ENCODE peak calls at places on chromosomes 2 and 18, in five cellular contexts. One of them, this sample, is unnamed. For H3K4me1, the result is how much of the 10 kb centered on the place peaks cover.

GRCh38 chr2:235390108-235390815 is 103.6 kb upstream of the AGAP1 start:
- DNase-seq in transverse colon: peak
- DNase-seq in A549: no peak
- DNase-seq in sigmoid colon: no peak
- DNase-seq in PC-3: no peak
- DNase-seq in this sample: no peak

GRCh38 chr18:21315741-21316187 is 73.7 kb downstream of the GREB1L start:
- DNase-seq in transverse colon: no peak
- DNase-seq in A549: no peak
- DNase-seq in sigmoid colon: no peak
- DNase-seq in PC-3: no peak
- DNase-seq in this sample: no peak

GRCh38 chr2:225428360-225428759 is 28.9 kb downstream of the NYAP2 start:
- DNase-seq in transverse colon: no peak
- DNase-seq in A549: no peak
- DNase-seq in sigmoid colon: no peak
- DNase-seq in PC-3: no peak
- DNase-seq in this sample: no peak

GRCh38 chr2:74524955-74525716 is 895 bp downstream of the DQX1 start:
- DNase-seq in transverse colon: no peak
- DNase-seq in A549: no peak
- DNase-seq in sigmoid colon: no peak
- DNase-seq in PC-3: no peak
- DNase-seq in this sample: no peak

GRCh38 chr18:63936156-63936931 is 12.8 kb upstream of the HMSD start:
- DNase-seq in transverse colon: peak
- DNase-seq in A549: peak
- DNase-seq in sigmoid colon: peak
- DNase-seq in PC-3: peak
- DNase-seq in this sample: peak

GRCh38 chr2:119483395-119483753 is 40.9 kb downstream of the SCTR start:
- DNase-seq in transverse colon: no peak
- DNase-seq in A549: no peak
- DNase-seq in sigmoid colon: no peak
- DNase-seq in PC-3: no peak
- DNase-seq in this sample: peak

GRCh38 chr2:42566837-42567251 is 1.6 kb upstream of the MTA3 start:
- DNase-seq in transverse colon: no peak
- DNase-seq in A549: no peak
- DNase-seq in sigmoid colon: no peak
- DNase-seq in PC-3: peak
- DNase-seq in this sample: no peak

GRCh38 chr2:63343397-63344109 is 244.7 kb downstream of the WDPCP start:
- DNase-seq in transverse colon: no peak
- DNase-seq in A549: no peak
- DNase-seq in sigmoid colon: no peak
- DNase-seq in PC-3: no peak
- DNase-seq in this sample: no peak

GRCh38 chr2:53787255-53787910 is 539 bp downstream of the ERLEC1 start:
- DNase-seq in transverse colon: no peak
- DNase-seq in A549: no peak
- DNase-seq in sigmoid colon: no peak
- DNase-seq in PC-3: peak
- DNase-seq in this sample: no peak

GRCh38 chr2:1882471-1882870 is 138.2 kb upstream of the PXDN start:
- DNase-seq in transverse colon: no peak
- DNase-seq in A549: no peak
- DNase-seq in sigmoid colon: no peak
- DNase-seq in PC-3: no peak
- DNase-seq in this sample: no peak

GRCh38 chr18:50473896-50474295 is 86.0 kb upstream of the MAPK4 start:
- DNase-seq in transverse colon: no peak
- DNase-seq in A549: no peak
- DNase-seq in sigmoid colon: no peak
- DNase-seq in PC-3: no peak
- DNase-seq in this sample: no peak

GRCh38 chr2:109232306-109232705 is 103.3 kb downstream of the SH3RF3 start:
- DNase-seq in transverse colon: no peak
- DNase-seq in A549: no peak
- DNase-seq in sigmoid colon: no peak
- DNase-seq in PC-3: no peak
- DNase-seq in this sample: no peak

GRCh38 chr2:221467610-221468009 is 104.5 kb downstream of the EPHA4 start:
- DNase-seq in transverse colon: no peak
- DNase-seq in A549: no peak
- DNase-seq in sigmoid colon: no peak
- DNase-seq in PC-3: no peak
- DNase-seq in this sample: no peak

GRCh38 chr2:23596316-23596885 is 211.4 kb downstream of the KLHL29 start:
- DNase-seq in transverse colon: no peak
- DNase-seq in A549: no peak
- DNase-seq in sigmoid colon: peak
- DNase-seq in PC-3: no peak
- DNase-seq in this sample: no peak

GRCh38 chr2:12727641-12728040 is 10.9 kb downstream of the TRIB2 start:
- DNase-seq in transverse colon: no peak
- DNase-seq in A549: no peak
- DNase-seq in sigmoid colon: no peak
- DNase-seq in PC-3: no peak
- DNase-seq in this sample: no peak
- H3K4me1 ChIP-seq in transverse colon: under half
- H3K4me1 ChIP-seq in A549: under half
- H3K4me1 ChIP-seq in sigmoid colon: half or more
- H3K4me1 ChIP-seq in PC-3: under half
- H3K4me1 ChIP-seq in this sample: half or more

GRCh38 chr2:237508361-237508760 is 21.3 kb downstream of the MLPH start:
- DNase-seq in transverse colon: no peak
- DNase-seq in A549: no peak
- DNase-seq in sigmoid colon: no peak
- DNase-seq in PC-3: no peak
- DNase-seq in this sample: no peak

GRCh38 chr2:237511421-237511820 is 24.4 kb downstream of the MLPH start:
- DNase-seq in transverse colon: no peak
- DNase-seq in A549: no peak
- DNase-seq in sigmoid colon: no peak
- DNase-seq in PC-3: no peak
- DNase-seq in this sample: no peak

GRCh38 chr2:237509151-237509550 is 22.1 kb downstream of the MLPH start:
- DNase-seq in transverse colon: no peak
- DNase-seq in A549: no peak
- DNase-seq in sigmoid colon: no peak
- DNase-seq in PC-3: no peak
- DNase-seq in this sample: no peak

GRCh38 chr2:237510502-237511217 is 23.6 kb downstream of the MLPH start:
- DNase-seq in transverse colon: no peak
- DNase-seq in A549: no peak
- DNase-seq in sigmoid colon: no peak
- DNase-seq in PC-3: no peak
- DNase-seq in this sample: no peak

DNA sequence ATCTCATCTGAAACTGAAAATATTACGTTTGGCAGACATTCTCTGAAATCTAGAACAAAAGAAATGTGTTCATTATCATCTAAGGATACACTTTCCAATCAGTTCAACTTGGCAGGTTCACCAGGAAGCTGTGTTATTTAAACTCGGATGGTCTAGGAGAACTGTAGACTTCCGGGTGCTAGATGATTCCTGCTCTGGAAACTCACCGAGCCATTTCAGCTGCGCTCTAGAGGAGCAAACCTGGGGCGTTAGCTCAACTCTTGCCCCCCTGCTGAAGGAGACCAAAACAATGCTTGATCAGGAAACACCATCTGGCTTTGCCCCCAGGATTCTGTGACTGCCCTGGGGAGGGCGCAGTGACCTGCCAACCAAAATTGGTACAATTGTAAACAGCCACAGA is 22.9 kb downstream of the MLPH start:
- DNase-seq in transverse colon: peak
- DNase-seq in A549: no peak
- DNase-seq in sigmoid colon: no peak
- DNase-seq in PC-3: no peak
- DNase-seq in this sample: no peak
- TF ChIP-seq CTCF in transverse colon: no peak
- TF ChIP-seq CTCF in A549: no peak
- TF ChIP-seq CTCF in sigmoid colon: no peak
- TF ChIP-seq CTCF in PC-3: no peak
- TF ChIP-seq CTCF in this sample: no peak

GRCh38 chr2:20647764-20648164 is 3.1 kb downstream of the HS1BP3 start:
- DNase-seq in transverse colon: no peak
- DNase-seq in A549: no peak
- DNase-seq in sigmoid colon: no peak
- DNase-seq in PC-3: no peak
- DNase-seq in this sample: no peak
- H3K4me1 ChIP-seq in transverse colon: under half
- H3K4me1 ChIP-seq in A549: under half
- H3K4me1 ChIP-seq in sigmoid colon: half or more
- H3K4me1 ChIP-seq in PC-3: under half
- H3K4me1 ChIP-seq in this sample: under half

GRCh38 chr2:228318218-228318617 is 136.7 kb upstream of the SPHKAP start:
- DNase-seq in transverse colon: peak
- DNase-seq in A549: peak
- DNase-seq in sigmoid colon: no peak
- DNase-seq in PC-3: peak
- DNase-seq in this sample: no peak
- TF ChIP-seq CTCF in transverse colon: peak
- TF ChIP-seq CTCF in A549: peak
- TF ChIP-seq CTCF in sigmoid colon: no peak
- TF ChIP-seq CTCF in PC-3: peak
- TF ChIP-seq CTCF in this sample: no peak

GRCh38 chr2:134232461-134232860 is 21.4 kb upstream of the MGAT5 start:
- DNase-seq in transverse colon: no peak
- DNase-seq in A549: no peak
- DNase-seq in sigmoid colon: no peak
- DNase-seq in PC-3: no peak
- DNase-seq in this sample: no peak

GRCh38 chr2:134231965-134232340 is 21.9 kb upstream of the MGAT5 start:
- DNase-seq in transverse colon: no peak
- DNase-seq in A549: no peak
- DNase-seq in sigmoid colon: no peak
- DNase-seq in PC-3: peak
- DNase-seq in this sample: no peak

GRCh38 chr2:134234535-134234934 is 19.3 kb upstream of the MGAT5 start:
- DNase-seq in transverse colon: no peak
- DNase-seq in A549: no peak
- DNase-seq in sigmoid colon: no peak
- DNase-seq in PC-3: no peak
- DNase-seq in this sample: no peak

GRCh38 chr2:134232868-134233732 is 20.8 kb upstream of the MGAT5 start:
- DNase-seq in transverse colon: no peak
- DNase-seq in A549: no peak
- DNase-seq in sigmoid colon: no peak
- DNase-seq in PC-3: peak
- DNase-seq in this sample: no peak

GRCh38 chr2:134233733-134234135 is 20.1 kb upstream of the MGAT5 start:
- DNase-seq in transverse colon: no peak
- DNase-seq in A549: no peak
- DNase-seq in sigmoid colon: no peak
- DNase-seq in PC-3: no peak
- DNase-seq in this sample: no peak
- H3K4me1 ChIP-seq in transverse colon: under half
- H3K4me1 ChIP-seq in A549: under half
- H3K4me1 ChIP-seq in sigmoid colon: under half
- H3K4me1 ChIP-seq in PC-3: under half
- H3K4me1 ChIP-seq in this sample: under half

GRCh38 chr2:205405194-205405593 is 277.1 kb upstream of the NRP2 start:
- DNase-seq in transverse colon: no peak
- DNase-seq in A549: no peak
- DNase-seq in sigmoid colon: no peak
- DNase-seq in PC-3: peak
- DNase-seq in this sample: no peak

GRCh38 chr2:205408690-205409089 is 273.6 kb upstream of the NRP2 start:
- DNase-seq in transverse colon: no peak
- DNase-seq in A549: no peak
- DNase-seq in sigmoid colon: no peak
- DNase-seq in PC-3: no peak
- DNase-seq in this sample: no peak

GRCh38 chr2:205407984-205408383 is 274.3 kb upstream of the NRP2 start:
- DNase-seq in transverse colon: no peak
- DNase-seq in A549: no peak
- DNase-seq in sigmoid colon: no peak
- DNase-seq in PC-3: no peak
- DNase-seq in this sample: no peak

GRCh38 chr2:205405752-205406151 is 276.5 kb upstream of the NRP2 start:
- DNase-seq in transverse colon: no peak
- DNase-seq in A549: no peak
- DNase-seq in sigmoid colon: no peak
- DNase-seq in PC-3: peak
- DNase-seq in this sample: no peak

GRCh38 chr2:205403244-205403845 is 279.0 kb upstream of the NRP2 start:
- DNase-seq in transverse colon: no peak
- DNase-seq in A549: no peak
- DNase-seq in sigmoid colon: no peak
- DNase-seq in PC-3: no peak
- DNase-seq in this sample: no peak
- TF ChIP-seq CTCF in transverse colon: no peak
- TF ChIP-seq CTCF in A549: no peak
- TF ChIP-seq CTCF in sigmoid colon: no peak
- TF ChIP-seq CTCF in PC-3: no peak
- TF ChIP-seq CTCF in this sample: no peak

DNA sequence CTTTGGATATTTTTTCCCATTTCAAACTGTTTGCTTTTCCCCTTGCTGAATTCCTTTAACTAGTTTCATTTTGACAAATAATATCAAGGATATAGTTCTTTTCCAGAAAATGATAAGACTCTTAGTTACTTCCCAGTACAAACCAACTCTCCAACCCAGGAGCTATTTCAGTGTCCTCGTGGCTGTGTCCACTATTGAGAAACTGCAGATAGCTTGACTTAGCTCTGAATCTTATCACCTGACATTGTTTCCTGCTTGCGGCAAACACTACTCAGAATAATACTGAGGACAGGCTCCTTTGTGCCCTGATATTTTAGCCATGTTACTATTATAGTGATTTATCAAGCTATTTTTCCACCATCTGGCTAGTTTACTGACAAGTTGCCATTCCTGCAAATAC is 74.6 kb downstream of the KLF7 start:
- DNase-seq in transverse colon: no peak
- DNase-seq in A549: no peak
- DNase-seq in sigmoid colon: no peak
- DNase-seq in PC-3: no peak
- DNase-seq in this sample: no peak
- H3K4me1 ChIP-seq in transverse colon: under half
- H3K4me1 ChIP-seq in A549: under half
- H3K4me1 ChIP-seq in sigmoid colon: half or more
- H3K4me1 ChIP-seq in PC-3: under half
- H3K4me1 ChIP-seq in this sample: under half

This sample was measured in thoracic aorta.